ENCODE peak calls at places on chromosomes 5 and 9, in eight cellular contexts. B is AG08395; S is activated CD8-positive, alpha-beta memory T cell treated with anti-CD3 and anti-CD28 coated beads for 48 hours; C is AG20443; V is dorsolateral prefrontal cortex; W is EL; Z is NCI-H748 treated with DMSO at 0.1 percent for 48 hours; G is neural crest cell. I is an unnamed sample.

GRCh38 chr9:116476935-116477381 is 210.1 kb upstream of the TRIM32 start:
- DNase-seq in Z (no peak), C (no peak), S (no peak), V (no peak), G (no peak), W (no peak), B (no peak), I (no peak)

GRCh38 chr5:112691758-112692157 is 45.9 kb upstream of the APC start:
- DNase-seq in C (no peak), W (no peak), V (no peak), Z (peak), B (no peak), S (no peak), G (no peak), I (peak)

GRCh38 chr5:35198096-35198495 is 32.2 kb downstream of the PRLR start:
- DNase-seq in W (peak), S (no peak), G (no peak), Z (peak), C (peak), B (peak), V (no peak), I (no peak)

GRCh38 chr9:134005381-134005780 is 13.3 kb upstream of the VAV2 start:
- DNase-seq in G (no peak), Z (no peak), S (no peak), B (no peak), C (peak), V (no peak), W (no peak), I (no peak)

GRCh38 chr5:178113141-178113787 is at the start of gene N4BP3:
- DNase-seq in S (peak), Z (no peak), C (peak), V (no peak), W (peak), G (peak), B (peak), I (peak)

GRCh38 chr5:72015103-72015548 is 92.1 kb upstream of the MAP1B start:
- DNase-seq in Z (peak), V (peak), C (peak), B (peak), W (peak), G (no peak), S (no peak), I (peak)

GRCh38 chr9:126583134-126583760 is 30.5 kb upstream of the LMX1B start:
- DNase-seq in Z (no peak), W (no peak), V (no peak), S (no peak), B (no peak), G (no peak), C (no peak), I (no peak)

GRCh38 chr5:98933446-98934072 is 4.8 kb upstream of the CHD1 start:
- DNase-seq in G (no peak), B (no peak), S (no peak), V (no peak), W (no peak), C (no peak), Z (no peak), I (no peak)

GRCh38 chr9:116959775-116960174 is 272.7 kb downstream of the TRIM32 start:
- DNase-seq in W (no peak), V (peak), S (no peak), Z (peak), G (peak), C (peak), B (no peak), I (peak)

GRCh38 chr9:115443890-115444289 is 325.9 kb upstream of the TNC start:
- DNase-seq in V (no peak), Z (no peak), S (no peak), W (no peak), G (no peak), C (no peak), B (no peak), I (no peak)

GRCh38 chr5:170216262-170216864 is 16.4 kb upstream of the C5orf58 start:
- DNase-seq in S (no peak), Z (peak), C (peak), W (peak), G (peak), B (peak), V (no peak), I (peak)

GRCh38 chr5:172834570-172835245 is 657 bp downstream of the ERGIC1 start:
- DNase-seq in B (no peak), V (no peak), C (peak), S (no peak), W (peak), G (peak), Z (no peak), I (peak)

GRCh38 chr5:79829260-79829659 is 139.6 kb downstream of the CMYA5 start:
- DNase-seq in B (no peak), C (peak), Z (no peak), W (peak), G (peak), S (no peak), V (no peak), I (no peak)

GRCh38 chr9:112914524-112914923 is 23.8 kb upstream of the SLC46A2 start:
- DNase-seq in S (no peak), V (no peak), Z (no peak), W (no peak), B (no peak), G (no peak), C (no peak), I (no peak)

GRCh38 chr5:3375586-3376311 is 219.9 kb upstream of the IRX1 start:
- DNase-seq in Z (no peak), G (no peak), B (no peak), V (no peak), C (no peak), W (no peak), S (no peak), I (no peak)

GRCh38 chr9:72396247-72397091 is 31.5 kb upstream of the ZFAND5 start:
- DNase-seq in Z (no peak), S (no peak), B (peak), W (peak), G (no peak), C (peak), V (no peak), I (peak)

GRCh38 chr5:157820593-157821252 is 38.2 kb downstream of the CLINT1 start:
- DNase-seq in B (peak), Z (peak), C (peak), W (peak), G (peak), S (no peak), V (no peak), I (peak)

GRCh38 chr9:88587885-88588628 is 53.1 kb downstream of the NXNL2 start:
- DNase-seq in C (no peak), Z (no peak), V (no peak), W (no peak), G (no peak), B (no peak), S (no peak), I (no peak)

GRCh38 chr9:136576269-136576626 is 30.4 kb upstream of the NOTCH1 start:
- DNase-seq in Z (no peak), G (no peak), V (no peak), S (no peak), B (peak), W (peak), C (no peak), I (no peak)

GRCh38 chr5:169064093-169064492 is 236.8 kb downstream of the SLIT3 start:
- DNase-seq in G (no peak), V (no peak), C (no peak), B (no peak), W (peak), S (no peak), Z (no peak), I (peak)

GRCh38 chr5:79511945-79512493 is 1.9 kb downstream of the HOMER1 start:
- DNase-seq in Z (no peak), G (no peak), W (no peak), B (no peak), C (no peak), S (no peak), V (no peak), I (peak)

GRCh38 chr5:33238826-33239670 is 201.7 kb upstream of the TARS1 start:
- DNase-seq in C (no peak), S (no peak), G (no peak), V (no peak), B (no peak), W (no peak), Z (no peak), I (no peak)

GRCh38 chr9:132590318-132591182 is 8.1 kb downstream of the BARHL1 start:
- DNase-seq in Z (no peak), C (peak), G (no peak), W (no peak), B (no peak), V (no peak), S (no peak), I (no peak)

GRCh38 chr9:137807721-137808703 is 69.6 kb upstream of the CACNA1B start:
- DNase-seq in W (no peak), B (no peak), S (no peak), C (no peak), G (no peak), V (no peak), Z (no peak), I (no peak)

GRCh38 chr5:156681276-156681675 is 168.8 kb upstream of the PPP1R2B start:
- DNase-seq in Z (no peak), B (no peak), C (peak), S (no peak), V (no peak), W (no peak), G (no peak), I (no peak)

GRCh38 chr9:92980085-92980745 is 32.9 kb downstream of the FGD3 start:
- DNase-seq in C (no peak), W (no peak), B (no peak), V (no peak), Z (no peak), G (no peak), S (no peak), I (no peak)

GRCh38 chr5:38258319-38259061 is at the start of gene EGFLAM:
- DNase-seq in V (no peak), B (peak), W (peak), G (peak), C (peak), Z (peak), S (no peak), I (peak)

GRCh38 chr9:136849960-136850865 is 1.0 kb downstream of the PHPT1 start:
- DNase-seq in S (no peak), V (no peak), Z (no peak), B (no peak), G (no peak), W (no peak), C (no peak), I (no peak)

GRCh38 chr5:160171656-160172055 is 52.4 kb upstream of the PWWP2A start:
- DNase-seq in C (no peak), W (no peak), Z (no peak), B (no peak), V (no peak), S (no peak), G (no peak), I (no peak)

I was measured in HAP-1.